ENCODE peak calls at places on chromosomes 11 and 22, in six cellular contexts. M is type B pancreatic cell, Q is fibroblast of mammary gland, P is spleen, C is PC-9, K is uterus. N is an unnamed sample.
A peak's percentile ranks its signal among the peaks of the same experiment; 100 is the strongest.

GRCh38 chr11:108117746-108118371 is 3.5 kb upstream of the ACAT1 start:
- DNase-seq in C (no peak), K (no peak), M (no peak), P (no peak), Q (peak; percentile 77), N (no peak)

GRCh38 chr11:69268911-69269310 is 25.0 kb upstream of the MYEOV start:
- DNase-seq in K (no peak), Q (no peak), P (peak; percentile 65), C (no peak), M (no peak), N (no peak)

GRCh38 chr11:85540181-85540580 is 87.0 kb downstream of the DLG2 start:
- DNase-seq in Q (no peak), K (no peak), M (no peak), P (no peak), C (no peak), N (no peak)

GRCh38 chr11:11789735-11790369 is 51.9 kb upstream of the USP47 start:
- DNase-seq in M (no peak), C (no peak), Q (peak; percentile 23), P (no peak), K (no peak), N (no peak)

GRCh38 chr11:33640730-33641371 is 59.8 kb downstream of the C11orf91 start:
- DNase-seq in K (no peak), C (no peak), M (no peak), P (no peak), Q (no peak), N (no peak)

GRCh38 chr22:47659467-47660302 is 897.2 kb downstream of the TBC1D22A start:
- DNase-seq in C (no peak), K (no peak), Q (no peak), P (no peak), M (no peak), N (no peak)

GRCh38 chr11:104198576-104198975 is 34.6 kb upstream of the PDGFD start:
- DNase-seq in M (no peak), K (no peak), Q (peak; percentile 49), C (no peak), P (no peak), N (no peak)

GRCh38 chr11:9838961-9839360 is 175.1 kb downstream of the SWAP70 start:
- DNase-seq in P (no peak), K (no peak), C (peak; percentile 35), Q (no peak), M (no peak), N (no peak)

GRCh38 chr11:67642148-67642475 is 2.5 kb upstream of the TBX10 start:
- DNase-seq in C (no peak), Q (no peak), M (no peak), P (no peak), K (no peak), N (no peak)

GRCh38 chr11:57476883-57477506 is 16.7 kb downstream of the RTN4RL2 start:
- DNase-seq in M (no peak), C (peak; percentile 79), P (peak; percentile 84), Q (peak; percentile 34), K (no peak), N (no peak)
- TF ChIP-seq CTCF in M (peak; percentile 53), C (peak; percentile 76), P (peak; percentile 28), Q (peak; percentile 35), K (peak; percentile 37), N (no peak)

GRCh38 chr11:36467913-36468312 is 42.2 kb downstream of the TRAF6 start:
- DNase-seq in K (no peak), Q (no peak), M (peak; percentile 36), C (no peak), P (no peak), N (no peak)

GRCh38 chr11:36471577-36471976 is 38.5 kb downstream of the TRAF6 start:
- DNase-seq in K (no peak), C (no peak), P (no peak), M (no peak), Q (no peak), N (no peak)

GRCh38 chr11:36465449-36466163 is 44.5 kb downstream of the TRAF6 start:
- DNase-seq in M (no peak), P (no peak), K (no peak), C (no peak), Q (peak; percentile 24), N (no peak)

GRCh38 chr11:36469881-36470802 is 39.9 kb downstream of the TRAF6 start:
- DNase-seq in C (no peak), K (no peak), M (no peak), P (no peak), Q (peak; percentile 51), N (no peak)

GRCh38 chr11:36469063-36469462 is 41.0 kb downstream of the TRAF6 start:
- DNase-seq in P (no peak), K (no peak), C (no peak), M (peak; percentile 58), Q (peak; percentile 14), N (no peak)
- TF ChIP-seq CTCF in P (no peak), K (no peak), C (peak; percentile 43), M (peak; percentile 40), Q (peak; percentile 46), N (no peak)

GRCh38 chr11:119307974-119308373 is 9.0 kb downstream of the MCAM start:
- DNase-seq in C (no peak), P (no peak), K (no peak), Q (no peak), M (no peak), N (no peak)

GRCh38 chr11:119306373-119306890 is 10.5 kb downstream of the MCAM start:
- DNase-seq in K (peak; percentile 51), C (no peak), M (no peak), P (no peak), Q (peak; percentile 85), N (no peak)

GRCh38 chr11:119305556-119306372 is 11.2 kb downstream of the MCAM start:
- DNase-seq in C (no peak), Q (no peak), K (no peak), M (no peak), P (no peak), N (no peak)

GRCh38 chr11:119309411-119309810 is 7.5 kb downstream of the MCAM start:
- DNase-seq in K (no peak), Q (no peak), M (no peak), P (no peak), C (no peak), N (no peak)

GRCh38 chr11:119307219-119307618 is 9.7 kb downstream of the MCAM start:
- DNase-seq in P (no peak), K (no peak), C (no peak), Q (no peak), M (no peak), N (no peak)
- TF ChIP-seq CTCF in P (no peak), K (peak; percentile 17), C (no peak), Q (no peak), M (no peak), N (no peak)

GRCh38 chr11:2410616-2411015 is 10.1 kb downstream of the TSSC4 start:
- DNase-seq in C (no peak), Q (no peak), M (no peak), K (no peak), P (no peak), N (no peak)

GRCh38 chr11:2409026-2409553 is 8.5 kb downstream of the TSSC4 start:
- DNase-seq in P (no peak), C (no peak), M (no peak), K (peak; percentile 66), Q (no peak), N (no peak)

GRCh38 chr11:2411446-2412305 is 11.1 kb downstream of the TSSC4 start:
- DNase-seq in P (no peak), M (no peak), C (no peak), Q (no peak), K (no peak), N (no peak)

GRCh38 chr11:2412323-2412722 is 11.8 kb downstream of the TSSC4 start:
- DNase-seq in M (no peak), P (no peak), C (no peak), Q (no peak), K (no peak), N (no peak)

GRCh38 chr11:2409701-2410468 is 9.3 kb downstream of the TSSC4 start:
- DNase-seq in K (no peak), M (no peak), C (no peak), P (no peak), Q (no peak), N (no peak)
- TF ChIP-seq CTCF in K (no peak), M (no peak), C (no peak), P (no peak), Q (no peak), N (no peak)

GRCh38 chr11:120945042-120945441 is 78.9 kb upstream of the TBCEL start:
- DNase-seq in Q (no peak), K (no peak), C (no peak), P (no peak), M (no peak), N (no peak)
- TF ChIP-seq CTCF in Q (peak; percentile 21), K (no peak), C (peak; percentile 59), P (no peak), M (peak; percentile 41), N (no peak)

DNA sequence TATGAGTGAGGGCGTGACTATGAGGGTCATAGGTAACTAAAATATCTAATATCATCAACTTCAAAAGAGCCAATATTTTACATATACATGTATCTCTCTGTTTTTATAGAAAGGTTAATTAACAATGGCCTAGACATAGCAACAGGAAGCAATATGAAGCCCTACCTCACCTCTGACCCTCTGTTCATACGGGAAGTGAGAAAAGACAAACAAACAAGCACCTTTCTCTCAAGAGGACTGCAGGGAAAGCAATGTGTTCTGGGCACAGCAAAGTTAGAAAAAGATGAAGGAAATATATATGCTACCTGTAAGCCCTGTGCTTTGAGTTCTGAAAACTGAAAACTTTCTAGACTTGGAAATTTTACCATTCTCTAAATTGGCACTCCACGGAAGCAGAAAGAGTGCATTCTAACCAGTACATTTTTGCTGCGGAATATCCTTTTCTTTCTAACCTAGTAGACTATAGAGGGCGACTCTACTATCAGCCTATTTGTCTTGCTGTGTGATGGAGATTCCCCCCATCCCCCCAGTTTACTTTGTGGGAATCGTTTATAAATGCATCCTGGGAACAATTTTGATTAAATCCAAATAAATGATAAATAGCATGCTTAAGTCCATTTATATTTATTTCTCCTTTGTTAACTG is 830.4 kb upstream of the FAT3 start:
- DNase-seq in Q (no peak), P (no peak), K (no peak), C (no peak), M (no peak), N (no peak)
- TF ChIP-seq CTCF in Q (no peak), P (no peak), K (no peak), C (no peak), M (no peak), N (no peak)

DNA sequence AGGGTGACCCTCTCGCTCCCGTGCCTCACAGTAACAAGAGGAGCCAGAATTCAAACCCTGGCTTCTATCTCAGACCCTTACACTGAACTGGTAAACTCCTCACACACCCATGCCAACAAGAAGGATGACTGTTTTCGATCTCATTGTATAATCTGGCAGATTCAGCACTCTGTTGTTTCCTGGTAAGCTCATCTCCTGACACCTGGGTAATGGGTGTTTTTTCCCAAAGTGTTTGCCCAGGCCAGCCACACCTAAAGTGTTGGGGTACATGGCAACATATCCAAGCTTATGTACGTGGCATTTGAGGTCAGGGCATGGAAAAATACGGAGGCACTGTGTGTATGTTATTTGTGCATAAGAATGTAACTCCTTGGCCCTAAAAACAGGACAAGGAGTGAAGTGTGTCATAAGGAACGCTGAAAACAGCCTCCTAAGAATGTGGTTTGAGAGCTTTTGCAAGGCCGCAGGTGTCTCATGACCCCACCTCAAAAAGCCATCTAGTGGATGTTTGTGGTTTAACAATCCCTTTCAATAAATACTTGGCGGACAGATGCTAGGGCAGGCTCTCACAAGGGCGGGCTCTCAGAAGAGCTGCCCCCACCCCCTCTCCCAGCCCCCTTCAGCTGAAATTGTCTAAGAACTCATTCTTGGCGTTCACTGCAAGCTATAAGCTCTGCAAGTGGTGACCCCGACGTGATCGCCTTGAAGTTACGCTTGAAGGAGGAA is at the start of gene MS4A15:
- DNase-seq in C (no peak), M (no peak), Q (no peak), P (peak; percentile 24), K (no peak), N (no peak)
- TF ChIP-seq CTCF in C (peak; percentile 58), M (peak; percentile 66), Q (peak; percentile 20), P (no peak), K (no peak), N (no peak)

N was measured in thoracic aorta.